ENCODE peak calls at places on chromosomes 16 and 17, in four cellular contexts. U is SJCRH30, A is ovary, G is GM23338. N is an unnamed sample.
A peak's percentile ranks its signal among the peaks of the same experiment; 100 is the strongest.

GRCh38 chr17:78716814-78717393 is 65.2 kb downstream of the CYTH1 start:
- DNase-seq in G (peak; percentile 36), A (peak; percentile 78), U (peak; percentile 68), N (no peak)

GRCh38 chr16:57386381-57386951 is 14.2 kb downstream of the CX3CL1 start:
- DNase-seq in U (peak; percentile 34), A (no peak), G (no peak), N (peak; percentile 15)

GRCh38 chr17:65753348-65753747 is 191.9 kb upstream of the AXIN2 start:
- DNase-seq in U (no peak), A (no peak), G (no peak), N (no peak)

GRCh38 chr16:51880776-51881175 is 666.2 kb downstream of the TOX3 start:
- DNase-seq in A (no peak), U (no peak), G (no peak), N (no peak)

GRCh38 chr16:57422026-57422944 is 17.7 kb downstream of the CCL17 start:
- DNase-seq in G (peak; percentile 71), U (peak; percentile 92), A (peak; percentile 55), N (no peak)

GRCh38 chr17:8632087-8632486 is 1.6 kb upstream of the MYH10 start:
- DNase-seq in A (no peak), U (no peak), G (peak; percentile 66), N (no peak)

GRCh38 chr16:2985457-2985856 is 5.2 kb upstream of the PKMYT1 start:
- DNase-seq in U (peak; percentile 88), G (no peak), A (no peak), N (no peak)

GRCh38 chr16:75176926-75177325 is 28.6 kb downstream of the ZFP1 start:
- DNase-seq in U (no peak), A (no peak), G (no peak), N (no peak)

GRCh38 chr17:56350592-56350991 is 197.3 kb downstream of the ANKFN1 start:
- DNase-seq in G (no peak), U (no peak), A (no peak), N (no peak)

GRCh38 chr16:26606381-26607150 is 460.2 kb upstream of the C16orf82 start:
- DNase-seq in A (no peak), G (no peak), U (no peak), N (no peak)

GRCh38 chr17:40033339-40033738 is 18.1 kb downstream of the CSF3 start:
- DNase-seq in A (no peak), G (no peak), U (no peak), N (no peak)

GRCh38 chr16:66325977-66326376 is 40.5 kb upstream of the CDH5 start:
- DNase-seq in U (no peak), A (no peak), G (no peak), N (no peak)

GRCh38 chr17:10114931-10115535 is 83.4 kb downstream of the GAS7 start:
- DNase-seq in G (no peak), A (peak; percentile 93), U (peak; percentile 4), N (peak; percentile 92)

GRCh38 chr17:17728550-17729251 is 47.4 kb downstream of the RAI1 start:
- DNase-seq in A (no peak), G (no peak), U (no peak), N (no peak)

GRCh38 chr16:67435758-67436164 is 4.8 kb downstream of the HSD11B2 start:
- DNase-seq in A (no peak), U (no peak), G (no peak), N (no peak)

GRCh38 chr16:63652091-63652490 is 1469.8 kb downstream of the CDH11 start:
- DNase-seq in G (peak; percentile 20), A (no peak), U (peak; percentile 9), N (no peak)

GRCh38 chr17:54860617-54861468 is 39.8 kb upstream of the TOM1L1 start:
- DNase-seq in U (no peak), A (no peak), G (no peak), N (no peak)

GRCh38 chr17:66673668-66674276 is 161.1 kb upstream of the CACNG5 start:
- DNase-seq in U (peak; percentile 79), A (peak; percentile 52), G (peak; percentile 84), N (peak; percentile 77)

GRCh38 chr17:68435876-68436842 is 21.1 kb downstream of the WIPI1 start:
- DNase-seq in G (peak; percentile 89), A (peak; percentile 75), U (peak; percentile 88), N (peak; percentile 77)
- H3K27ac ChIP-seq in G (no peak overlapping the region), A (no peak overlapping the region), U (no peak overlapping the region), N (no peak overlapping the region)

DNA sequence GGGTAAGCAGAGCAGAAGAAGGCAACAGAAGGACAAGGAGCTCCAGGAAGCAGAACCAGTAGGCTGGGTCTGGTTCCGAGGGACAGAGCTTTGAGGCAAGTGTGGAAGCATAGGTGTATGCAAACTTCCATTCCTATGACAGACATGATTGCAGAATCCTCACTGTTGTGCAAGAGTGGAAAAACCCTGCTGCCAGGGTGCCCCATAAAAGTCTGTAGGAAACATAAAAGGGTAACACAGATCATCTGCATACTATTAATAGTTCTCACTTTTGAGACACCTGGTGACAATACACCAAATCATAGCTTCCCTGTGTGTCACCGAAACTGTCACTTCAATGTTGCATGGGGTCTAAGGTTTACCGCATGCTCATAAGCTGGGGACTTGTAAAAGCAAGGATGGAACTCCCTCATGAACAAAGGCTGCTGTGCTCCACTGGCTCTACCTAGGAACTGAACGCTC is 39.7 kb downstream of the ARHGAP17 start:
- DNase-seq in U (no peak), A (no peak), G (no peak), N (no peak)
- H3K4me1 ChIP-seq in U (peaks cover 14% of the 10 kb centered on the region), A (peaks cover 17% of the 10 kb centered on the region), G (peaks cover 23% of the 10 kb centered on the region), N (peaks cover 13% of the 10 kb centered on the region)

GRCh38 chr17:28722413-28723158 is 2.8 kb downstream of the RPL23A start:
- DNase-seq in G (no peak), A (no peak), U (no peak), N (no peak)

GRCh38 chr17:28725660-28726395 is at the start of gene TLCD1:
- DNase-seq in U (peak; percentile 95), A (peak; percentile 74), G (peak; percentile 85), N (peak; percentile 63)

GRCh38 chr17:28724500-28725165 is 1.4 kb downstream of the TLCD1 start:
- DNase-seq in G (peak; percentile 41), U (peak; percentile 40), A (no peak), N (no peak)

GRCh38 chr17:28725166-28725659 is 820 bp downstream of the TLCD1 start:
- DNase-seq in G (peak; percentile 34), U (peak; percentile 82), A (no peak), N (no peak)

GRCh38 chr17:28723159-28723835 is 2.7 kb downstream of the TLCD1 start:
- DNase-seq in G (no peak), U (no peak), A (no peak), N (no peak)
- H3K36me3 ChIP-seq in G (peaks cover 39% of the 10 kb centered on the region), U (peaks cover 49% of the 10 kb centered on the region), A (no peaks in the 10 kb centered on the region), N (peaks cover 35% of the 10 kb centered on the region)

GRCh38 chr16:20903889-20904506 is 3.4 kb downstream of the LYRM1 start:
- DNase-seq in G (no peak), A (no peak), U (no peak), N (no peak)

GRCh38 chr16:20903116-20903888 is 2.7 kb downstream of the LYRM1 start:
- DNase-seq in G (no peak), U (no peak), A (no peak), N (no peak)

GRCh38 chr16:20901068-20901440 is 483 bp downstream of the LYRM1 start:
- DNase-seq in A (no peak), G (peak; percentile 46), U (no peak), N (peak; percentile 9)

GRCh38 chr16:20901441-20902112 is 1.0 kb downstream of the LYRM1 start:
- DNase-seq in U (peak; percentile 38), A (peak; percentile 67), G (peak; percentile 56), N (no peak)

GRCh38 chr16:20902426-20902825 is 1.9 kb downstream of the LYRM1 start:
- DNase-seq in G (no peak), A (no peak), U (no peak), N (no peak)
- H3K27ac ChIP-seq in G (no peak overlapping the region), A (no peak overlapping the region), U (no peak overlapping the region), N (no peak overlapping the region)

DNA sequence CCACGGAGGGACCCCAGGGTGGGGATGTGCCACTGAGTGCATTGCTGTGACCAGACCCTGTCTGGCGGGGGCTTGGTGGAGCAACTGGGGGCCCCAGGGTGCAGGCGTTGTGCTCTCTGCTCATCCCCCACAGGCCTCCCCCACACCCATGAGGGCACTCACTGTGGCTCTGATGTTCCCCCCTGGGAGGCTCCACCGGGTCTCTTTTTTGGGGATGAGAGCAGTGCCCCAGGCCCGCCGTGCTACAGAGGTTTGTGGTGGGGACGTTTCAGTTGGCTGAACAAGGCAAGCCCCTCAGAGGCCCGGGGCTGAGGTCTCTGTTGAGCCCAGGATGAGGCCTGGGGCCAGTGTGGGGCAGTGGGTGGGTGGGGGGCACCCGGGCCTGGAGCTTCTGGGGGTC is 2.5 kb downstream of the CCDC78 start:
- DNase-seq in A (no peak), G (no peak), U (no peak), N (no peak)
- H3K4me1 ChIP-seq in A (peaks cover 22% of the 10 kb centered on the region), G (peaks cover 8% of the 10 kb centered on the region), U (peaks cover 21% of the 10 kb centered on the region), N (peaks cover 36% of the 10 kb centered on the region)

GRCh38 chr16:69481901-69482341 is 57.5 kb downstream of the CYB5B start:
- DNase-seq in U (peak; percentile 73), A (peak; percentile 87), G (peak; percentile 47), N (no peak)
- H3K36me3 ChIP-seq in U (no peaks in the 10 kb centered on the region), A (no peaks in the 10 kb centered on the region), G (no peaks in the 10 kb centered on the region), N (no peaks in the 10 kb centered on the region)